ENCODE peak calls at places on chromosomes 16 and 17, in ten cellular contexts. One of them, this sample, is unnamed.
A peak's percentile ranks its signal among the peaks of the same experiment; 100 is the strongest.

GRCh38 chr17:82097187-82097918 is 683 bp downstream of the FASN start:
- DNase-seq in lower lobe of right lung: peak; percentile 75
- DNase-seq in stomach: peak; percentile 58
- DNase-seq in left ventricle myocardium inferior: no peak
- DNase-seq in HepG2: no peak
- DNase-seq in ovary: peak; percentile 70
- DNase-seq in coronary artery: no peak
- DNase-seq in suprapubic skin: no peak
- DNase-seq in cardiac muscle cell: peak; percentile 83
- DNase-seq in body of pancreas: peak; percentile 57
- DNase-seq in this sample: peak; percentile 50

GRCh38 chr17:8031261-8031661 is 7.6 kb upstream of the ALOX15B start:
- DNase-seq in lower lobe of right lung: no peak
- DNase-seq in stomach: no peak
- DNase-seq in left ventricle myocardium inferior: no peak
- DNase-seq in HepG2: peak; percentile 22
- DNase-seq in ovary: no peak
- DNase-seq in coronary artery: no peak
- DNase-seq in suprapubic skin: no peak
- DNase-seq in cardiac muscle cell: peak; percentile 41
- DNase-seq in body of pancreas: no peak
- DNase-seq in this sample: no peak

GRCh38 chr17:30225112-30225511 is 10.4 kb downstream of the SLC6A4 start:
- DNase-seq in lower lobe of right lung: no peak
- DNase-seq in stomach: no peak
- DNase-seq in left ventricle myocardium inferior: no peak
- DNase-seq in HepG2: peak; percentile 10
- DNase-seq in ovary: no peak
- DNase-seq in coronary artery: no peak
- DNase-seq in suprapubic skin: no peak
- DNase-seq in cardiac muscle cell: no peak
- DNase-seq in body of pancreas: no peak
- DNase-seq in this sample: no peak

GRCh38 chr17:39244016-39244599 is 18.4 kb upstream of the STAC2 start:
- DNase-seq in lower lobe of right lung: no peak
- DNase-seq in stomach: no peak
- DNase-seq in left ventricle myocardium inferior: no peak
- DNase-seq in HepG2: no peak
- DNase-seq in ovary: no peak
- DNase-seq in coronary artery: no peak
- DNase-seq in suprapubic skin: no peak
- DNase-seq in cardiac muscle cell: no peak
- DNase-seq in body of pancreas: no peak
- DNase-seq in this sample: no peak

GRCh38 chr16:88387941-88388627 is 5.3 kb downstream of the ZNF469 start:
- DNase-seq in lower lobe of right lung: peak; percentile 89
- DNase-seq in stomach: peak; percentile 92
- DNase-seq in left ventricle myocardium inferior: peak; percentile 38
- DNase-seq in HepG2: peak; percentile 30
- DNase-seq in ovary: no peak
- DNase-seq in coronary artery: peak; percentile 86
- DNase-seq in suprapubic skin: no peak
- DNase-seq in cardiac muscle cell: no peak
- DNase-seq in body of pancreas: peak; percentile 79
- DNase-seq in this sample: no peak

GRCh38 chr17:4634981-4635380 is 6.5 kb downstream of the ALOX15 start:
- DNase-seq in lower lobe of right lung: no peak
- DNase-seq in stomach: no peak
- DNase-seq in left ventricle myocardium inferior: no peak
- DNase-seq in HepG2: no peak
- DNase-seq in ovary: no peak
- DNase-seq in coronary artery: no peak
- DNase-seq in suprapubic skin: no peak
- DNase-seq in cardiac muscle cell: no peak
- DNase-seq in body of pancreas: no peak
- DNase-seq in this sample: no peak

GRCh38 chr17:17114592-17115225 is 72.5 kb downstream of the MPRIP start:
- DNase-seq in lower lobe of right lung: no peak
- DNase-seq in stomach: no peak
- DNase-seq in left ventricle myocardium inferior: peak; percentile 16
- DNase-seq in HepG2: no peak
- DNase-seq in ovary: no peak
- DNase-seq in coronary artery: no peak
- DNase-seq in suprapubic skin: no peak
- DNase-seq in cardiac muscle cell: no peak
- DNase-seq in body of pancreas: no peak
- DNase-seq in this sample: no peak

GRCh38 chr17:62966426-62967110 is 533 bp downstream of the TANC2 start:
- DNase-seq in lower lobe of right lung: peak; percentile 80
- DNase-seq in stomach: peak; percentile 64
- DNase-seq in left ventricle myocardium inferior: peak; percentile 64
- DNase-seq in HepG2: no peak
- DNase-seq in ovary: peak; percentile 79
- DNase-seq in coronary artery: no peak
- DNase-seq in suprapubic skin: no peak
- DNase-seq in cardiac muscle cell: peak; percentile 22
- DNase-seq in body of pancreas: peak; percentile 74
- DNase-seq in this sample: peak; percentile 28

DNA sequence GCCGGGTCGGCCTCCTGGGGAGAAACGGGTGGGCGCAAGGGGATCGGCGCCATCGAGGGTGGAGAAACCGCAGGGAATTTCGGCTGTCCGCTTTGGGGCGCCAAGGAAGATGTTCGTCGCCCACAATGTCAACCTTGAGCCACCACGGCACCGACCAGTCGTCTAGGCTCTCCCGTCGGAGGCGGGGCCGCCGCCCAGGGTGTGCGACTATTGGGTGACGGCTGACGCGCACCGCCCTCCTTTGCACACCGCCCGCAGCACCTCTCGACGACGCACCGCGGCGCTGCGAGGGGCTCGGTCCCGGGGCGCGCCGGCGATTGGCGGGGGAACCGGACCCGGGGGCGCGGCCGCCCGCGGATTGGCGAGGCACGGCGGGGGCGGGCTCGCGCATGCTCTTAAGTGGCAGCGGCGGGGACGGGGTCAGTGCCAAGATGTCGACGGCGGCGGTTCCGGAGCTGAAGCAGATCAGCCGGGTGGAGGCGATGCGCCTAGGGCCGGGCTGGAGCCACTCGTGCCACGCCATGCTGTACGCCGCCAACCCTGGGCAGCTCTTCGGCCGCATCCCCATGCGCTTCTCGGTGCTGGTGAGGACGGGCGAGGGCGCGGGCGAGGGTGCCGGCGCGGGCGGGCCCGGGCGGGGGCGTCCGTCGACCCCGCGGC is at the start of gene NUDT16L1:
- DNase-seq in lower lobe of right lung: peak; percentile 98
- DNase-seq in stomach: peak; percentile 98
- DNase-seq in left ventricle myocardium inferior: peak; percentile 97
- DNase-seq in HepG2: peak; percentile 89
- DNase-seq in ovary: peak; percentile 97
- DNase-seq in coronary artery: peak; percentile 96
- DNase-seq in suprapubic skin: peak; percentile 98
- DNase-seq in cardiac muscle cell: peak; percentile 97
- DNase-seq in body of pancreas: peak; percentile 97
- DNase-seq in this sample: peak; percentile 97
- TF ChIP-seq CTCF in lower lobe of right lung: peak; percentile 42
- TF ChIP-seq CTCF in stomach: no peak
- TF ChIP-seq CTCF in left ventricle myocardium inferior: peak; percentile 48
- TF ChIP-seq CTCF in HepG2: peak; percentile 45
- TF ChIP-seq CTCF in ovary: peak; percentile 54
- TF ChIP-seq CTCF in coronary artery: no peak
- TF ChIP-seq CTCF in suprapubic skin: peak; percentile 39
- TF ChIP-seq CTCF in cardiac muscle cell: peak; percentile 3
- TF ChIP-seq CTCF in body of pancreas: peak; percentile 63
- TF ChIP-seq CTCF in this sample: peak; percentile 82

GRCh38 chr17:79324219-79324618 is 249.6 kb downstream of the ENGASE start:
- DNase-seq in lower lobe of right lung: no peak
- DNase-seq in stomach: no peak
- DNase-seq in left ventricle myocardium inferior: no peak
- DNase-seq in HepG2: no peak
- DNase-seq in ovary: no peak
- DNase-seq in coronary artery: no peak
- DNase-seq in suprapubic skin: no peak
- DNase-seq in cardiac muscle cell: no peak
- DNase-seq in body of pancreas: no peak
- DNase-seq in this sample: no peak

GRCh38 chr17:79323556-79323955 is 248.9 kb downstream of the ENGASE start:
- DNase-seq in lower lobe of right lung: no peak
- DNase-seq in stomach: no peak
- DNase-seq in left ventricle myocardium inferior: no peak
- DNase-seq in HepG2: no peak
- DNase-seq in ovary: no peak
- DNase-seq in coronary artery: no peak
- DNase-seq in suprapubic skin: no peak
- DNase-seq in cardiac muscle cell: no peak
- DNase-seq in body of pancreas: no peak
- DNase-seq in this sample: no peak

GRCh38 chr17:79326814-79327213 is 252.2 kb downstream of the ENGASE start:
- DNase-seq in lower lobe of right lung: no peak
- DNase-seq in stomach: no peak
- DNase-seq in left ventricle myocardium inferior: no peak
- DNase-seq in HepG2: no peak
- DNase-seq in ovary: no peak
- DNase-seq in coronary artery: no peak
- DNase-seq in suprapubic skin: no peak
- DNase-seq in cardiac muscle cell: no peak
- DNase-seq in body of pancreas: no peak
- DNase-seq in this sample: no peak

GRCh38 chr17:79322216-79323123 is 247.8 kb downstream of the ENGASE start:
- DNase-seq in lower lobe of right lung: no peak
- DNase-seq in stomach: no peak
- DNase-seq in left ventricle myocardium inferior: no peak
- DNase-seq in HepG2: no peak
- DNase-seq in ovary: no peak
- DNase-seq in coronary artery: no peak
- DNase-seq in suprapubic skin: no peak
- DNase-seq in cardiac muscle cell: no peak
- DNase-seq in body of pancreas: no peak
- DNase-seq in this sample: no peak

DNA sequence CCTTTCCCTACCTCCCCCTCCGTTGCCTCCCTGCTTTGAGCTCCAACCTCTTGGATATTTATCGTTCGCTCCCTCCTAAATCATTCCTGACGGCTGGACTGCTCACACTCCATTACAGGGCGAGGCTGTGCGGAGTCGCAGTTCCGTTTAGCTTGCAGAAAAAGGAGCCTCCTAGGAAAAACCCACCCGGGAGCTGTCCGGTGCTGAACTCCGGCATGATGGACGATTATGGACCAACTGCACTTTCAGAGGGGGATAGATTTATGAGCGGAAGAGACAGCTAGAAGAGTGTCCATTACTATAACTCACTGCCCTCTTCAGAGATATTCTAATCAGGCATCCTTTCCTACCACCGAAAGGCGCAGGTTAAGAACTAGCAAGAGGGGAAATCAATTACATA is 251.1 kb downstream of the ENGASE start:
- DNase-seq in lower lobe of right lung: no peak
- DNase-seq in stomach: no peak
- DNase-seq in left ventricle myocardium inferior: no peak
- DNase-seq in HepG2: no peak
- DNase-seq in ovary: no peak
- DNase-seq in coronary artery: no peak
- DNase-seq in suprapubic skin: no peak
- DNase-seq in cardiac muscle cell: peak; percentile 25
- DNase-seq in body of pancreas: no peak
- DNase-seq in this sample: no peak
- H3K27ac ChIP-seq in lower lobe of right lung: no peak overlapping the region
- H3K27ac ChIP-seq in stomach: no peak overlapping the region
- H3K27ac ChIP-seq in left ventricle myocardium inferior: no peak overlapping the region
- H3K27ac ChIP-seq in HepG2: no peak overlapping the region
- H3K27ac ChIP-seq in ovary: no peak overlapping the region
- H3K27ac ChIP-seq in coronary artery: no peak overlapping the region
- H3K27ac ChIP-seq in suprapubic skin: no peak overlapping the region
- H3K27ac ChIP-seq in cardiac muscle cell: no peak overlapping the region
- H3K27ac ChIP-seq in body of pancreas: no peak overlapping the region
- H3K27ac ChIP-seq in this sample: no peak overlapping the region

DNA sequence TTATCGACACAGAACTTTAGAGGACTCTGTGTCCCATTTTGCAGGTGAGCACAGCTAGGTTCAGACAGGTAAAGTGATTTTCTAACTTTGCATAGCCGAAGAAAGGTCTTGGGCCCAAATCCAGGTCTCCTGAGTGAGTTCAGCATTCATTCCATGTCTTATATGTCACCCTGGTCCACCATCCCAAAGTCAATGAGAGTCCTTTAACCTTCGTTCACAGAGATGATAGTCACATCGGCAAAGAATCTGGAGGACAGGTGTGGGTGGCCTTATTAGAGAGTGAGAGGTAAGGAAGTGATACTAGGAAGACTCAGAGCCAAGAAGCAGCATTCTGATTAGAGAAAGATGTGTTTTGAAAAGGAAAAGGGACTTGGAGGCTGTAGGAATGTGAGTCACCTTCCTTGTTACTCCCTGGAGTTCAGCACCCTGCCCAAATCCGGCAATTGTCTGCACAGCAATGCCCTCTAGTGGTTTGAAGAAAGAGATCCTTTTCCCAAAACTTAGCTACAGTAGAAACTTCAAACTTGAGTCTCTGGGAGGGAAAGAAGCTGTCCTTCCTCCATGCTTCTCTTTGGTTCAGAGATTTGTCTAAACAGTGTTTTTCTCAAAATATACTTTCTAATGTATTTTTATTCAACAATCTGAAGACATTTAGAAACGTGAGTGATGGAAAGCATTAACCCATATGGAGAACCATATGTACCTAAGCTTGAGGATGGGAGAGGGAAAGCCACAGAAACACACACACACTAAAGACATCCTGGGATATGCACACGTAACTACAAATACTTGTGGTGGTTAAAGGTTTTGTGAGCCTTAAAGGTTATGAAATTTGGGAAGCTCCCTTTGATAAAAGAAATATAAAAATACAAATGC is 96.4 kb upstream of the SHISA6 start:
- DNase-seq in lower lobe of right lung: no peak
- DNase-seq in stomach: peak; percentile 68
- DNase-seq in left ventricle myocardium inferior: no peak
- DNase-seq in HepG2: peak; percentile 18
- DNase-seq in ovary: no peak
- DNase-seq in coronary artery: no peak
- DNase-seq in suprapubic skin: no peak
- DNase-seq in cardiac muscle cell: peak; percentile 58
- DNase-seq in body of pancreas: peak; percentile 42
- DNase-seq in this sample: no peak
- TF ChIP-seq CTCF in lower lobe of right lung: peak; percentile 56
- TF ChIP-seq CTCF in stomach: no peak
- TF ChIP-seq CTCF in left ventricle myocardium inferior: peak; percentile 73
- TF ChIP-seq CTCF in HepG2: peak; percentile 78
- TF ChIP-seq CTCF in ovary: no peak
- TF ChIP-seq CTCF in coronary artery: no peak
- TF ChIP-seq CTCF in suprapubic skin: peak; percentile 71
- TF ChIP-seq CTCF in cardiac muscle cell: peak; percentile 62
- TF ChIP-seq CTCF in body of pancreas: peak; percentile 73
- TF ChIP-seq CTCF in this sample: peak; percentile 58

DNA sequence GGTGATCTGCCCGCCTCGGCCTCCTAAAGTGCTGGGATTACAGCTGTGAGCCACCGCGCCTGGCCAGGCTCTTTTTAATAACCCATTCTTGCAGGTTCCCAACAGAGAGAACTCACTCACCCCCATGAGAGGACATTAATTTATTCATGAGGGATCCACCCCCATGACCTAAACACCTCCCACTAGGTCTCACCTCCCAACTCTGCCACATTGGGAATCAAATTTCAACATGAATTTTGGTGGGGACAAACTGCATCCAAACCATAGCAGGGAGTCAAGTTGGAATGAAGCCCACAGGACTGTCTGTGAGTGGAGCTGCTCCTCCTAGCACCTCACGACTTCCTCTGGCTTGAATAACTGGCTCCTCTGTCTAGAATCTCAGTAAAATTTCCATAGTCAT is 85.5 kb downstream of the WWP2 start:
- DNase-seq in lower lobe of right lung: no peak
- DNase-seq in stomach: no peak
- DNase-seq in left ventricle myocardium inferior: no peak
- DNase-seq in HepG2: no peak
- DNase-seq in ovary: no peak
- DNase-seq in coronary artery: no peak
- DNase-seq in suprapubic skin: no peak
- DNase-seq in cardiac muscle cell: no peak
- DNase-seq in body of pancreas: no peak
- DNase-seq in this sample: no peak
- H3K27ac ChIP-seq in lower lobe of right lung: no peak overlapping the region
- H3K27ac ChIP-seq in stomach: no peak overlapping the region
- H3K27ac ChIP-seq in left ventricle myocardium inferior: peak overlapping the region; percentile 93
- H3K27ac ChIP-seq in HepG2: no peak overlapping the region
- H3K27ac ChIP-seq in ovary: no peak overlapping the region
- H3K27ac ChIP-seq in coronary artery: peak overlapping the region; percentile 67
- H3K27ac ChIP-seq in suprapubic skin: peak overlapping the region; percentile 69
- H3K27ac ChIP-seq in cardiac muscle cell: peak overlapping the region; percentile 92
- H3K27ac ChIP-seq in body of pancreas: peak overlapping the region; percentile 88
- H3K27ac ChIP-seq in this sample: peak overlapping the region; percentile 71